ENCODE peak calls at places on chromosomes 13 and 19, in ten cellular contexts. O, S, D, M, H, L, C, F, Q and N are unnamed samples.

GRCh38 chr19:24074720-24075119 is 12.3 kb upstream of the ZNF254 start:
- DNase-seq in O (no peak), L (peak), C (no peak), S (peak), Q (no peak), F (peak), D (no peak), M (no peak), H (peak), N (no peak)

GRCh38 chr13:77565635-77566034 is 30.1 kb downstream of the SCEL start:
- DNase-seq in S (peak), C (no peak), D (no peak), H (peak), O (peak), F (peak), M (no peak), Q (no peak), L (peak), N (no peak)

GRCh38 chr13:110347535-110348308 is 40.6 kb downstream of the COL4A2 start:
- DNase-seq in L (peak), S (peak), F (peak), Q (no peak), D (no peak), M (no peak), C (no peak), H (peak), O (peak), N (no peak)

GRCh38 chr13:98105929-98106336 is 37.0 kb upstream of the FARP1 start:
- DNase-seq in F (no peak), M (peak), S (peak), C (no peak), L (no peak), H (peak), O (peak), Q (no peak), D (no peak), N (no peak)

GRCh38 chr13:50122465-50122864 is 107.2 kb downstream of the KCNRG start:
- DNase-seq in C (no peak), L (no peak), Q (no peak), F (no peak), S (no peak), H (no peak), M (no peak), O (no peak), D (no peak), N (no peak)

GRCh38 chr19:41386442-41386841 is 10.1 kb downstream of the TMEM91 start:
- DNase-seq in C (no peak), S (no peak), L (peak), M (no peak), H (peak), D (no peak), Q (no peak), O (peak), F (peak), N (no peak)

GRCh38 chr13:95896302-95896701 is 156.9 kb downstream of the UGGT2 start:
- DNase-seq in F (peak), O (peak), C (no peak), H (peak), L (no peak), D (no peak), M (no peak), S (peak), Q (no peak), N (no peak)

GRCh38 chr13:110916671-110917142 is 1.8 kb upstream of the ANKRD10 start:
- DNase-seq in L (peak), C (no peak), S (peak), O (peak), M (no peak), F (no peak), Q (no peak), D (no peak), H (peak), N (no peak)

GRCh38 chr19:46571495-46571894 is 29.6 kb upstream of the CALM3 start:
- DNase-seq in C (no peak), Q (no peak), F (peak), D (peak), M (no peak), O (peak), H (peak), S (peak), L (peak), N (peak)

GRCh38 chr13:112522578-112522977 is 65.4 kb downstream of the TUBGCP3 start:
- DNase-seq in Q (no peak), S (no peak), C (no peak), F (no peak), D (no peak), L (peak), H (no peak), O (no peak), M (no peak), N (no peak)

GRCh38 chr19:46442808-46443450 is 14.2 kb upstream of the PNMA8C start:
- DNase-seq in M (peak), C (no peak), H (peak), O (peak), Q (peak), F (peak), S (peak), D (no peak), L (peak), N (no peak)

GRCh38 chr19:45809643-45810159 is 5.4 kb downstream of the RSPH6A start:
- DNase-seq in O (peak), D (no peak), H (peak), M (no peak), C (no peak), L (peak), S (peak), F (peak), Q (peak), N (no peak)

GRCh38 chr19:41588497-41589209 is 12.7 kb downstream of the CEACAM21 start:
- DNase-seq in D (no peak), O (peak), F (peak), M (no peak), Q (no peak), H (peak), S (peak), C (no peak), L (peak), N (peak)

GRCh38 chr13:107200491-107200890 is 632.6 kb upstream of the ARGLU1 start:
- DNase-seq in Q (no peak), S (no peak), C (no peak), H (no peak), M (no peak), F (no peak), D (no peak), O (no peak), L (no peak), N (no peak)

GRCh38 chr13:107202371-107203023 is 634.6 kb upstream of the ARGLU1 start:
- DNase-seq in L (peak), F (peak), C (no peak), M (peak), Q (no peak), H (peak), O (peak), D (no peak), S (peak), N (no peak)

GRCh38 chr13:107205318-107206112 is 637.6 kb upstream of the ARGLU1 start:
- DNase-seq in F (peak), O (peak), H (peak), L (peak), D (peak), Q (no peak), C (peak), S (peak), M (peak), N (peak)

GRCh38 chr13:107208889-107209288 is 641.0 kb upstream of the ARGLU1 start:
- DNase-seq in H (peak), D (no peak), Q (no peak), M (no peak), O (no peak), L (no peak), S (peak), C (no peak), F (no peak), N (no peak)

DNA sequence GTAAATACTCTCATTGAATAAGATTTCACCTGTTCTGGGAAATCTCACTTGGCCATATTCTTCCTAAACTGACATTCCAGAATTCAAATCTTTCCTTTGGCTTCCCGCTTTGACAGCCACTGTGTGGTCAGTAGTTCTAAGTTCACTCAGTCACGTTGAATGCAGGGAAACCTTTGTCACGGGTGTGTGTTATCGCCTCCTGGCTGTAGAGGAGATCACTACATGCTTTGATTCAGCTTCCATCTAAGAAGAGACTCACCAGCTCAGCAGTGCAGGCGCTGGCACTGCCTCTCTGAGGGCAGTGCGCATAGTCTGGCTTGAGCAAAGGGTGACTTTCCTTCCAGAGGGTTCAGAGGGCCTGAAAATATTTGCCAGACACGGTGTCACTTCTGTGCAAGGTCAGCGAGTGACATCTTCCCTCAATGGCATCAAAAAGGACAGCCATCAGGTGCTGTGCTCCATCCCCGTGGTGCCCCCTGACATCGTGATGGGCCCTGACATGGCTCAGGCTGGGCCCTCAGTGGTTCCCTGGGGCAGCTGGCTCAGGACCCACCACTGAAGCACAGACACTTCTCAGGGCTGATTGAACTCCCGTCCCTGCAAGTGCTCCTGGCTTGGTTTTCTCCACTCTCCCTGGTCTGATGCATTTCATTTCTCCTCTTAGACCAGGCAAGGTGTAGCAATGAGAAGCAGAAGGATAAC is 635.4 kb upstream of the ARGLU1 start:
- DNase-seq in F (peak), M (no peak), Q (no peak), C (no peak), S (peak), H (peak), D (peak), L (peak), O (peak), N (no peak)
- TF ChIP-seq CTCF in F (peak), M (no peak), Q (peak), C (no peak), S (no peak), H (peak), D (peak), L (peak), O (peak), N (no peak)

DNA sequence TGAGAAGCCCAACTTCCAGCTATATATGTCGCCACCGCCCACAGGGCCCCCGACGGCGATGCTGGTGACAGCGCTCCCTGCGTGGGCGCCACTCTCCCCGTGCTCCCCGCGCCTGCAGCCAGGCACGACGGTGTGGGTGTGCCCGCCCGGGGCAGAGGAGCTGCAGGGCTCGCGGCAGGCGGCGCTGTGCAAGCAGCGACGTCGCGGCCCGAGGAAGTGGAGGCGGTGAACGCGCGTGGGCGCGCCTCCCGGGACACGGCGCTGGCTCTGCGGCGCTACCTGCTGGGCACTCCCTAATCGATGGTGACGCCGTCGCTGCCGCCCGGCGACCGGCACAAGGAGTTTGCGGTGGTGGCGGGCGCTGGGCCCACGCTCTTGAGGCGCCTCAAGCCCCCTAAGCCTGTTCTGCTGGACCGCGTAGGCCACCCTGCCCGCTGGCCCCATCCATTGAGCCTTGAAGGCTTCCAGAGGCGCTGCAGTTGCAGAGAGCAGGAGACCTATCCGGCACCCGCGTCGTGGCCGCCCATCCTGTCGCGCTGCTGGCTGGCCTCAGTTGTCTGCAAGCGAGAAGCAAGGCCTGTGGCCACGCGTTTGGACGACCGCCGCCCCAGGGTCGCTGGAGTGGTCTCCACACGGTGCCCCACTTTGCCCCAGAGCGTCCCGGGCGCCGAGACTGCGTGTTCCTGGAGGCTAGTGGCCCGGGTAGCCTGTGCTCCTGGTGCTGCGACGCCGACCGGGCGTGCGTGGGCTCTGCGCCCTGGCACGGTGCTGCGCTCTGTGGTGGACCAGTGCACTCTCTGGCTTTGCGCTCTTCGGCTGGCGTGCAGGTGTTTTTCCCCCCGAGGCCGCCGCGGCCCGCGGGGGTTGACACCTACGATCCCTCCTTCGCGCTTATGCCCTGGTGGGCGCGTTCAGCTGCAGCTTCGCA is 23.1 kb downstream of the LRFN3 start:
- DNase-seq in M (no peak), Q (no peak), F (no peak), S (no peak), C (peak), L (no peak), O (peak), H (no peak), D (no peak), N (peak)
- TF ChIP-seq CTCF in M (no peak), Q (peak), F (no peak), S (no peak), C (no peak), L (no peak), O (no peak), H (peak), D (peak), N (peak)

DNA sequence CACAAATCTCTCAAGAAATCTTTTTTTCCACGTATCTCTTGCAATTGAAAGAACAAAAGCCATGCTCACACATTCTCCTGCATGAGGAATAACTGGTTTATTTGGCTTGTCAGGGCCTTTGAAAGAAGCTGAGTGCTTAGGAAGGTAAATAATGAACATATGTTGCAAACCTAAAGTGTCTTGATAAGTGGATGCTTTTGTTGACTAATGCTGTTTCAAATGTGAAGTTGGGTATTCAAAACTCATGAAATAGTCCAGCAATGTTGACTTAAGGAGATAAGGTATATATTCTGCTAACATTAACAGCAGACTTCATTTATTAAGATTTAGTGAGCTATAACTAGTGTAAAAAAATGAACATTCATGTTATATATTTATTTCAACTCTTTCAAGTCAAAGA is 1792.7 kb upstream of the MIR17HG start:
- DNase-seq in H (no peak), Q (no peak), L (no peak), O (no peak), F (no peak), M (no peak), D (no peak), S (no peak), C (no peak), N (no peak)
- TF ChIP-seq CTCF in H (no peak), Q (no peak), L (no peak), O (no peak), F (no peak), M (no peak), D (no peak), S (no peak), C (no peak), N (no peak)

DNA sequence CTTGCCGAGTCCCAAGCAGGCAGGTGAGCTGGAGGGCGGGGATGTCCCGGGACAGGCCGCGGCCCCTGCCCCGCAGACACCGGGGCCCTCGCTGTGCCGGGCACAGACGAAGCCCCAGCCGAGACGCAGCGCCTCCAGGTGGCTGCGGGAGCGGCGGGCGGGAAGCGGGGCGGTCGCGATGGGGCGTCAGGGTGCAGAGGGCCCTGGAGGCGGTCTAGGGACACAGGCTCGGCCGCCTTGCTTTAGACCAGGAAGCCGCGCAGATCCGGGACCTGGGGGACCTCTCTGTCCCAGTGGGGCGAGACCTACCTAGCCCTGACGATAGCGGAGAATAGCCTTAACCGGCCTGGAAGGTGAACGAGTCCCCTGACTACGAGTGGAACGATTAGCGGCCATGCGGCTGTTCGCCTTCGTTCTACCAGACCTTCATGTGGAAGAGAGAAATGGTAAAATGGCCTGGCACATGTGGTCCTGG is 4.2 kb upstream of the ZNF564 start:
- DNase-seq in Q (no peak), F (no peak), H (no peak), L (no peak), C (peak), M (no peak), D (no peak), S (no peak), O (no peak), N (no peak)
- TF ChIP-seq CTCF in Q (no peak), F (no peak), H (peak), L (no peak), C (no peak), M (no peak), D (no peak), S (no peak), O (no peak), N (no peak)

GRCh38 chr13:43196171-43196611 is 172.8 kb downstream of the DNAJC15 start:
- DNase-seq in F (peak), O (peak), Q (no peak), M (no peak), L (peak), S (peak), C (no peak), D (no peak), H (peak), N (no peak)
- TF ChIP-seq CTCF in F (no peak), O (no peak), Q (peak), M (no peak), L (peak), S (peak), C (no peak), D (no peak), H (peak), N (no peak)

GRCh38 chr19:49475995-49476880 is 2.2 kb downstream of the FLT3LG start:
- DNase-seq in M (no peak), C (no peak), F (no peak), L (no peak), D (peak), O (peak), Q (no peak), H (peak), S (no peak), N (peak)
- TF ChIP-seq CTCF in M (peak), C (peak), F (peak), L (peak), D (peak), O (peak), Q (peak), H (peak), S (peak), N (peak)

GRCh38 chr13:71674776-71675352 is 192.1 kb downstream of the DACH1 start:
- DNase-seq in C (no peak), O (no peak), H (no peak), L (no peak), F (no peak), D (no peak), M (no peak), Q (no peak), S (no peak), N (no peak)

GRCh38 chr13:71677114-71677513 is 189.9 kb downstream of the DACH1 start:
- DNase-seq in C (no peak), S (no peak), Q (no peak), L (no peak), F (no peak), H (no peak), O (no peak), D (no peak), M (no peak), N (no peak)

GRCh38 chr13:71672527-71672926 is 194.5 kb downstream of the DACH1 start:
- DNase-seq in D (no peak), M (no peak), Q (no peak), L (no peak), H (peak), C (no peak), F (no peak), S (no peak), O (peak), N (no peak)
- TF ChIP-seq CTCF in D (peak), M (no peak), Q (peak), L (no peak), H (peak), C (no peak), F (no peak), S (no peak), O (peak), N (no peak)

GRCh38 chr13:61954092-61954491 is 538.4 kb upstream of the PCDH20 start:
- DNase-seq in L (peak), M (no peak), D (no peak), S (no peak), Q (no peak), F (peak), H (peak), C (no peak), O (peak), N (no peak)
- TF ChIP-seq CTCF in L (peak), M (no peak), D (peak), S (no peak), Q (no peak), F (peak), H (peak), C (no peak), O (no peak), N (no peak)

GRCh38 chr13:36094478-36094877 is 36.7 kb downstream of the DCLK1 start:
- DNase-seq in M (no peak), O (no peak), H (no peak), Q (no peak), L (no peak), D (no peak), S (no peak), C (no peak), F (no peak), N (no peak)
- TF ChIP-seq CTCF in M (no peak), O (no peak), H (no peak), Q (no peak), L (peak), D (no peak), S (no peak), C (no peak), F (no peak), N (no peak)